ENCODE peak calls at places on chromosomes 16 and 17, in seven cellular contexts. V is heart right ventricle, L is GM12864, T is NCI-H1092, R is H9, B is LoVo, K is left ventricle myocardium inferior. M is an unnamed sample.

GRCh38 chr17:76841776-76842405 is 26.3 kb upstream of the MGAT5B start:
- DNase-seq in K (no peak), B (no peak), V (no peak), R (peak), L (no peak), T (no peak), M (no peak)

GRCh38 chr17:17346428-17347233 is 43.5 kb downstream of the NT5M start:
- DNase-seq in K (no peak), L (no peak), T (no peak), V (no peak), R (peak), B (no peak), M (no peak)

GRCh38 chr17:76382803-76383644 is 1.4 kb upstream of the SPHK1 start:
- DNase-seq in V (peak), K (peak), R (peak), B (peak), T (no peak), L (no peak), M (no peak)

GRCh38 chr17:39738568-39738901 is 797 bp downstream of the GRB7 start:
- DNase-seq in K (no peak), T (no peak), R (peak), V (no peak), B (no peak), L (no peak), M (no peak)

GRCh38 chr17:64641499-64641898 is 20.6 kb downstream of the SMURF2 start:
- DNase-seq in R (no peak), V (no peak), B (no peak), T (no peak), L (no peak), K (no peak), M (no peak)

GRCh38 chr16:1509307-1510221 is 16.4 kb downstream of the TELO2 start:
- DNase-seq in V (peak), R (no peak), K (peak), L (no peak), B (no peak), T (no peak), M (no peak)

GRCh38 chr16:72995151-72995881 is 52.6 kb downstream of the ZFHX3 start:
- DNase-seq in R (peak), L (no peak), K (no peak), B (no peak), T (no peak), V (no peak), M (no peak)

GRCh38 chr16:66427871-66428681 is 981 bp downstream of the BEAN1 start:
- DNase-seq in R (no peak), V (peak), K (no peak), T (no peak), B (no peak), L (no peak), M (no peak)

GRCh38 chr17:17568772-17569195 is 22.7 kb downstream of the PEMT start:
- DNase-seq in B (peak), K (peak), L (no peak), T (no peak), V (peak), R (peak), M (no peak)

GRCh38 chr16:50273888-50274770 is 7.8 kb downstream of the ADCY7 start:
- DNase-seq in R (no peak), B (no peak), V (no peak), T (no peak), K (no peak), L (peak), M (no peak)

GRCh38 chr17:75707096-75707720 is 14.1 kb upstream of the ITGB4 start:
- DNase-seq in R (no peak), B (peak), K (peak), L (no peak), V (peak), T (no peak), M (no peak)

GRCh38 chr17:7236808-7237207 is 2.4 kb downstream of the PHF23 start:
- DNase-seq in K (no peak), B (no peak), T (no peak), V (no peak), L (no peak), R (no peak), M (no peak)